ENCODE peak calls at places on chromosomes 13 and 19, in seven cellular contexts. U, O, C, F, J, E and Z are unnamed samples.

GRCh38 chr13:105937451-105937850 is 598.0 kb downstream of the EFNB2 start:
- DNase-seq in U (no peak), O (no peak), C (no peak), F (peak), J (no peak), E (no peak), Z (no peak)

GRCh38 chr19:56856822-56857221 is 16.3 kb upstream of the PEG3 start:
- DNase-seq in U (no peak), O (no peak), C (no peak), F (no peak), J (no peak), E (no peak), Z (no peak)

GRCh38 chr13:51999525-51999924 is 11.7 kb downstream of the ATP7B start:
- DNase-seq in U (no peak), O (peak), C (no peak), F (no peak), J (peak), E (peak), Z (peak)

GRCh38 chr13:95931300-95932025 is 121.7 kb downstream of the UGGT2 start:
- DNase-seq in U (no peak), O (no peak), C (no peak), F (no peak), J (no peak), E (no peak), Z (no peak)

GRCh38 chr13:98780451-98780850 is 28.0 kb upstream of the SLC15A1 start:
- DNase-seq in U (no peak), O (no peak), C (no peak), F (no peak), J (no peak), E (no peak), Z (no peak)

GRCh38 chr19:45200614-45201013 is 22.0 kb downstream of the BLOC1S3 start:
- DNase-seq in U (no peak), O (peak), C (peak), F (peak), J (peak), E (peak), Z (no peak)

GRCh38 chr19:11023016-11023415 is 62.2 kb downstream of the SMARCA4 start:
- DNase-seq in U (no peak), O (no peak), C (no peak), F (no peak), J (no peak), E (no peak), Z (no peak)

GRCh38 chr13:110329798-110330461 is 22.8 kb downstream of the COL4A2 start:
- DNase-seq in U (no peak), O (no peak), C (no peak), F (no peak), J (no peak), E (peak), Z (no peak)

GRCh38 chr13:59681630-59682311 is 482.0 kb downstream of the DIAPH3 start:
- DNase-seq in U (no peak), O (no peak), C (no peak), F (no peak), J (no peak), E (no peak), Z (no peak)

GRCh38 chr13:23654111-23655110 is 84.2 kb downstream of the TNFRSF19 start:
- DNase-seq in U (no peak), O (peak), C (no peak), F (no peak), J (peak), E (no peak), Z (no peak)

GRCh38 chr13:89066868-89067466 is 1395.8 kb downstream of the SLITRK5 start:
- DNase-seq in U (no peak), O (no peak), C (peak), F (peak), J (no peak), E (peak), Z (no peak)

GRCh38 chr13:46087481-46087880 is 17.4 kb downstream of the CPB2 start:
- DNase-seq in U (no peak), O (no peak), C (no peak), F (no peak), J (no peak), E (no peak), Z (no peak)

GRCh38 chr13:79398915-79399314 is 7.1 kb downstream of the RBM26 start:
- DNase-seq in U (no peak), O (no peak), C (no peak), F (no peak), J (no peak), E (peak), Z (no peak)

GRCh38 chr13:85266771-85267170 is 532.4 kb downstream of the SLITRK6 start:
- DNase-seq in U (no peak), O (no peak), C (no peak), F (peak), J (no peak), E (no peak), Z (no peak)

GRCh38 chr13:39862891-39863290 is 207.4 kb downstream of the COG6 start:
- DNase-seq in U (no peak), O (no peak), C (no peak), F (no peak), J (no peak), E (no peak), Z (no peak)

GRCh38 chr19:35055715-35056179 is 14.2 kb downstream of the HPN start:
- DNase-seq in U (no peak), O (no peak), C (no peak), F (peak), J (no peak), E (no peak), Z (no peak)

GRCh38 chr19:33306191-33306590 is 3.9 kb upstream of the CEBPA start:
- DNase-seq in U (peak), O (no peak), C (no peak), F (peak), J (no peak), E (no peak), Z (no peak)

GRCh38 chr13:83085186-83085900 is 796.9 kb downstream of the SLITRK1 start:
- DNase-seq in U (no peak), O (no peak), C (no peak), F (no peak), J (no peak), E (peak), Z (no peak)

GRCh38 chr13:111486801-111487200 is 166.4 kb downstream of the TEX29 start:
- DNase-seq in U (peak), O (no peak), C (no peak), F (no peak), J (peak), E (no peak), Z (peak)

GRCh38 chr19:46975918-46976782 is 43.5 kb upstream of the NPAS1 start:
- DNase-seq in U (peak), O (peak), C (peak), F (peak), J (peak), E (peak), Z (no peak)

GRCh38 chr19:55648657-55649578 is 906 bp downstream of the CCDC106 start:
- DNase-seq in U (no peak), O (no peak), C (no peak), F (no peak), J (no peak), E (no peak), Z (peak)

GRCh38 chr13:110419391-110419791 is 112.3 kb downstream of the COL4A2 start:
- DNase-seq in U (no peak), O (no peak), C (no peak), F (no peak), J (no peak), E (no peak), Z (no peak)

GRCh38 chr13:40665061-40665753 is 1.2 kb downstream of the FOXO1 start:
- DNase-seq in U (peak), O (peak), C (no peak), F (no peak), J (peak), E (no peak), Z (no peak)

GRCh38 chr13:113933901-113934300 is 40.0 kb downstream of the C13orf46 start:
- DNase-seq in U (peak), O (no peak), C (no peak), F (no peak), J (no peak), E (no peak), Z (peak)

GRCh38 chr19:53980553-53981407 is 10.7 kb upstream of the CACNG6 start:
- DNase-seq in U (no peak), O (no peak), C (no peak), F (peak), J (no peak), E (peak), Z (no peak)

GRCh38 chr19:1355974-1356865 is 27.5 kb upstream of the NDUFS7 start:
- DNase-seq in U (peak), O (no peak), C (no peak), F (no peak), J (no peak), E (peak), Z (no peak)

GRCh38 chr19:56476671-56477428 is at the start of gene ZNF667:
- DNase-seq in U (no peak), O (no peak), C (no peak), F (no peak), J (no peak), E (peak), Z (no peak)

GRCh38 chr19:7975037-7975436 is 30.4 kb downstream of the ELAVL1 start:
- DNase-seq in U (no peak), O (peak), C (no peak), F (no peak), J (no peak), E (no peak), Z (no peak)
- TF ChIP-seq CTCF in U (no peak), O (no peak), C (no peak), F (no peak), J (no peak), E (no peak), Z (no peak)

DNA sequence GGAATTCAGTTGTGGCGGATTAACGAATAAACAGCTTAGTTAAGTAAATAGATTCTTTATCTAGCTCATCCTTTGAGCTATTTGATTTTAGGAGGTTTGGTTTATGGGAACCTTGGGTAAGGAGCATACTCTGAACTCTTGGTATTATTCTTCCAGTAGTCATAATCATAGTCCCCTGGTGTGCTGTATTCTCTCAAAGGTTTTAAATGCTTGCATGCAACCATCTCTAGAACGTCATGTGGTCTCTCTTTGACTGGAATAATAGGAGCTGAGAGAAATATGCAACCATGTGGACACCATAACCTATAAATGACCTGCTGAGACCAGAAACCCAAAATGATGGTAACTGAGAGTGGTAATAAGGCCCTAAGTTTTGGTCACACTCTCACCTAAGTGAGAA is 951.6 kb upstream of the MIR17HG start:
- DNase-seq in U (no peak), O (no peak), C (no peak), F (no peak), J (no peak), E (no peak), Z (no peak)
- TF ChIP-seq CTCF in U (no peak), O (no peak), C (no peak), F (no peak), J (no peak), E (no peak), Z (no peak)

GRCh38 chr13:103794526-103794925 is 728.3 kb upstream of the SLC10A2 start:
- DNase-seq in U (no peak), O (no peak), C (no peak), F (no peak), J (no peak), E (no peak), Z (no peak)
- TF ChIP-seq CTCF in U (no peak), O (no peak), C (no peak), F (no peak), J (no peak), E (no peak), Z (no peak)

DNA sequence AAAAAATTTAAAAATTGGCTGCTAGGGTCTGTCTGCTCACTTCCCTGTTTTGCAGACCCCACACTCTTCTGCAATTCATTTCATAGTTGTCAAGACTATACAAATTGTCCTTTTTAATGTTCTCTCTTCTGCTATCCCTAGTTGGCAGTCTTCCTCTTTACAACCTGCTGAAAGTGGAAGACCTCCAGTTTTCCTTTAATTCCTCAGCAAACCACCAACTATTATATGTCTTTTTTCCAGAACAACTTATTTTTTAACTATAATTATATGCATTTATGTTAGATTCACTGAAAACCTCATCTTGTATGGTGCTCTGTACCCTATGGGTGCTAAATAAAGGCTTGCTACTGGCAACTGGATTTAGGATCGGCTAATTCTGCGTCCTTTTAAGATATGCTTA is 1.1 kb upstream of the PHF11 start:
- DNase-seq in U (no peak), O (no peak), C (no peak), F (no peak), J (no peak), E (no peak), Z (no peak)
- TF ChIP-seq CTCF in U (no peak), O (no peak), C (no peak), F (no peak), J (no peak), E (no peak), Z (peak)

DNA sequence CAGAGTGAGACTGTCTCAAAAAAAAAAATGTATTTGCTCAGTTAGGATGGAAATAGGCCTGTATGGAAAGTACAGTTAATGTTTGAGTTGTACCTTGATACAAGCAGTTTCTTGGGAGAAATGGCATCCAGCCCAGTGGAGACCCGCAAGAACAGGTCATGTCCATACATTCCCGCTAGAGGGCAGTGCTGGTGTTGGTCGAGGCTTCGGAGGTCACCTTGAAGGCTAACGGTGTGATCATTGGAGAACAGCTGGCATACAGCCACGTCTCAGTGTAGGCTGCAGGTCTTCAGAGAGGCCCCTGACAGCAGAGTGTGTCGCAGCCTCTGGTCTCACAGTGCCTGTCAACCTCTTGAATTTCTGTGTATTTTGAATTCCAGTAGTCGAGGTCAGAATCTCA is 7.5 kb downstream of the ZNF610 start:
- DNase-seq in U (peak), O (peak), C (peak), F (peak), J (peak), E (peak), Z (no peak)
- TF ChIP-seq CTCF in U (no peak), O (peak), C (peak), F (peak), J (no peak), E (peak), Z (peak)

DNA sequence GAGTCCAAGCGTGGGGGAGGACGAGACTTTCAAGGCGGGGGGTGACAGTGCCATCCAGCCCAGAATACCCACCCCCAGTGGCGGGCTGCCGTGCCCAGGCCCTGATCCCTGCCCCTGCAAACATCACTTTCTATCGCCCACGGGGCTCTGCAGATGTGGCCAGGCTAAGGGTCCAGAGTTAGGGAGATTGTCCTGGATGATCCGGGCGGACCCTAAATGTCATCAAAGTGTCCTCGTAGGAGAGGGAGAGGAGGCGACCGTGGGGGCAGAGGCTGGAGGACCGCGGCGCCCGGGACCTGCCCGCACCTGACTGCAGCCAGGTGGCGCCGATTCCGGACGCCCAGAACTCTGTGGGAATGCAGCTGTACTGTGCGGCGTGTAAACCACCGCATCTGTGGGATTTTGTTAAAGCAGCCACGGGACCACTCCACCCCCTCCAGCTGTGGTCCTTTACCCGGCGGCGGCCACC is 32.4 kb downstream of the GJA3 start:
- DNase-seq in U (peak), O (no peak), C (no peak), F (peak), J (peak), E (no peak), Z (no peak)
- TF ChIP-seq CTCF in U (peak), O (peak), C (no peak), F (peak), J (peak), E (no peak), Z (peak)